ENCODE peak calls at places on chromosome 10, in ten cellular contexts. L is left cardiac atrium; W is DMS153; V is WERI-Rb-1; D is head of caudate nucleus; B is KBM-7; R is erythroblast; F is endothelial cell; E is CD8-positive, alpha-beta memory T cell; S is heart left ventricle. A is an unnamed sample.

GRCh38 chr10:62924344-62924748 is 108.2 kb upstream of the EGR2 start:
- DNase-seq in R (no peak), F (no peak), S (no peak), B (no peak), E (no peak), D (no peak), V (no peak), L (no peak), W (peak; percentile 74), A (no peak)

GRCh38 chr10:60032723-60033122 is 126.4 kb upstream of the CCDC6 start:
- DNase-seq in W (peak; percentile 49), B (peak; percentile 72), S (no peak), D (peak; percentile 38), L (peak; percentile 28), E (peak; percentile 13), R (peak; percentile 51), V (peak; percentile 53), F (peak; percentile 30), A (peak; percentile 52)

GRCh38 chr10:52308251-52309031 is 5.6 kb upstream of the DKK1 start:
- DNase-seq in B (peak; percentile 43), R (peak; percentile 53), L (peak; percentile 55), W (peak; percentile 4), S (peak; percentile 54), V (peak; percentile 50), E (no peak), D (peak; percentile 75), F (peak; percentile 63), A (peak; percentile 82)

GRCh38 chr10:122142652-122143237 is 128.4 kb upstream of the BTBD16 start:
- DNase-seq in R (no peak), D (peak; percentile 66), B (peak; percentile 35), W (no peak), E (no peak), V (peak; percentile 63), S (no peak), L (no peak), F (peak; percentile 76), A (no peak)

GRCh38 chr10:1598393-1599153 is 138.8 kb downstream of the ADARB2 start:
- DNase-seq in F (no peak), V (no peak), W (no peak), D (no peak), S (no peak), B (no peak), R (no peak), L (no peak), E (no peak), A (no peak)

GRCh38 chr10:17409170-17409733 is 45.1 kb downstream of the ST8SIA6 start:
- DNase-seq in W (no peak), V (no peak), S (no peak), D (no peak), L (no peak), B (peak; percentile 70), R (peak; percentile 44), F (no peak), E (peak; percentile 41), A (peak; percentile 33)

GRCh38 chr10:124217906-124218769 is 124.7 kb upstream of the CHST15 start:
- DNase-seq in R (no peak), L (no peak), F (no peak), V (peak; percentile 53), D (no peak), E (no peak), S (no peak), B (no peak), W (no peak), A (no peak)

GRCh38 chr10:119219747-119220320 is 12.5 kb downstream of the GRK5 start:
- DNase-seq in E (no peak), S (no peak), F (no peak), B (no peak), R (no peak), V (no peak), W (no peak), D (no peak), L (no peak), A (no peak)

GRCh38 chr10:110919971-110920881 is 822 bp downstream of the SHOC2 start:
- DNase-seq in B (peak; percentile 83), F (peak; percentile 36), V (peak; percentile 46), E (no peak), S (peak; percentile 35), R (peak; percentile 65), L (peak; percentile 34), D (peak; percentile 17), W (no peak), A (peak; percentile 42)

GRCh38 chr10:20890009-20890408 is 7.1 kb downstream of the NEBL start:
- DNase-seq in V (peak; percentile 16), R (no peak), W (peak; percentile 10), D (no peak), L (no peak), F (no peak), S (no peak), E (no peak), B (no peak), A (no peak)

GRCh38 chr10:12252882-12253546 is 57.0 kb downstream of the CDC123 start:
- DNase-seq in E (no peak), B (peak; percentile 42), F (peak; percentile 37), L (no peak), S (no peak), D (no peak), W (no peak), R (peak; percentile 49), V (peak; percentile 7), A (peak; percentile 12)

GRCh38 chr10:9254353-9254752 is 1199.9 kb downstream of the GATA3 start:
- DNase-seq in W (no peak), V (no peak), E (no peak), B (no peak), F (no peak), L (no peak), S (no peak), R (no peak), D (no peak), A (peak; percentile 56)

GRCh38 chr10:36336315-36336714 is 694.2 kb upstream of the FZD8 start:
- DNase-seq in B (no peak), L (no peak), E (no peak), S (no peak), V (no peak), R (no peak), W (no peak), F (no peak), D (no peak), A (peak; percentile 32)

GRCh38 chr10:101287922-101288638 is 58.8 kb upstream of the LBX1 start:
- DNase-seq in W (no peak), L (no peak), V (peak; percentile 86), R (peak; percentile 64), D (no peak), S (no peak), E (no peak), F (peak; percentile 72), B (peak; percentile 8), A (no peak)

GRCh38 chr10:110967009-110967630 is 47.7 kb downstream of the SHOC2 start:
- DNase-seq in F (no peak), S (no peak), L (no peak), V (no peak), R (no peak), B (no peak), W (no peak), D (no peak), E (no peak), A (no peak)

GRCh38 chr10:21505711-21506278 is 19.7 kb downstream of the SKIDA1 start:
- DNase-seq in V (no peak), S (no peak), W (no peak), R (no peak), B (no peak), L (no peak), D (no peak), E (no peak), F (no peak), A (no peak)

GRCh38 chr10:112374724-112375541 is 1.0 kb downstream of the ACSL5 start:
- DNase-seq in E (peak; percentile 28), D (no peak), V (no peak), W (no peak), S (no peak), B (peak; percentile 59), L (no peak), R (peak; percentile 17), F (no peak), A (peak; percentile 2)

GRCh38 chr10:78746178-78746763 is 322.5 kb upstream of the ZMIZ1 start:
- DNase-seq in B (no peak), E (no peak), S (no peak), V (no peak), D (no peak), F (no peak), R (no peak), W (no peak), L (no peak), A (no peak)

GRCh38 chr10:100838986-100839385 is 73.8 kb upstream of the SLF2 start:
- DNase-seq in E (no peak), L (no peak), V (no peak), B (no peak), R (no peak), W (no peak), S (no peak), D (no peak), F (no peak), A (no peak)

GRCh38 chr10:86443936-86444335 is 77.3 kb upstream of the GRID1 start:
- DNase-seq in D (no peak), L (no peak), R (no peak), E (no peak), V (no peak), F (no peak), B (no peak), W (no peak), S (no peak), A (peak; percentile 34)